ENCODE peak calls at places on chromosomes 16 and 17, in five cellular contexts. O is WTC11, V is GM12878, M is K562, I is HepG2. F is an unnamed sample.

GRCh38 chr16:22296225-22297113 is 740 bp upstream of the POLR3E start:
- DNase-seq in O (no peak), V (peak), M (peak), I (peak), F (no peak)

GRCh38 chr16:87836844-87837581 is 32.3 kb downstream of the SLC7A5 start:
- DNase-seq in O (no peak), V (no peak), M (no peak), I (no peak), F (no peak)

GRCh38 chr17:38685485-38685884 is 10.7 kb upstream of the EPOP start:
- DNase-seq in O (no peak), V (no peak), M (no peak), I (no peak), F (no peak)

GRCh38 chr17:50196036-50196435 is 5.4 kb downstream of the COL1A1 start:
- DNase-seq in O (no peak), V (no peak), M (no peak), I (no peak), F (no peak)

GRCh38 chr17:63996430-63997182 is 1.5 kb upstream of the PRR29 start:
- DNase-seq in O (no peak), V (no peak), M (no peak), I (no peak), F (no peak)

GRCh38 chr17:63943745-63944144 is 11.6 kb upstream of the CD79B start:
- DNase-seq in O (no peak), V (no peak), M (no peak), I (no peak), F (no peak)

GRCh38 chr17:12070561-12070960 is 49.9 kb downstream of the MAP2K4 start:
- DNase-seq in O (no peak), V (no peak), M (no peak), I (no peak), F (no peak)

GRCh38 chr16:10754941-10755340 is 11.3 kb downstream of the NUBP1 start:
- DNase-seq in O (no peak), V (no peak), M (no peak), I (no peak), F (no peak)

GRCh38 chr16:67260426-67261063 is 11.8 kb downstream of the SLC9A5 start:
- DNase-seq in O (no peak), V (no peak), M (peak), I (peak), F (peak)

DNA sequence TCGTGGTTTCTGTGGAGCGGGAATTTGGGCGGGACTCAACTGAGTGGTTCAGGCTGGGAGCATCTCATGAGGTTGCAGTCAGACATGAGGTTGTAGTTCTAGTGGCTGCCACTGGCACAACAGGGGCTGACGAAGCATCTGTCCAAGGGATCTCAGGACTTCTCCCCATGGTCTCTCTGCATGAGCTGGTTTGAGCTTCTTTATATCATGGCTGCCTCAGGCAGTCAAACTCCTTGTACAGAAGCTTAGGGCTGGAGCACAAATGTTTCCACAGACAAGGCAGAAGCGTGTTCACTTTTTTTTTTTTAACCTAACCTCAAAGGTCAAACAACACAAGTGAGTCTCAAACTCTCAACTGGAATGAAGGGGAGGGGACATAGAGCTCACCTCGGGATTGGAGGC is 243.3 kb downstream of the MSI2 start:
- DNase-seq in O (no peak), V (no peak), M (peak), I (peak), F (peak)
- TF ChIP-seq CTCF in O (no peak), V (no peak), M (no peak), I (no peak), F (no peak)

GRCh38 chr16:69276143-69277115 is 34.7 kb upstream of the VPS4A start:
- DNase-seq in O (no peak), V (no peak), M (no peak), I (no peak), F (no peak)
- TF ChIP-seq ESRRA in O (no peak), V (no peak), M (no peak), I (no peak), F (no peak)

DNA sequence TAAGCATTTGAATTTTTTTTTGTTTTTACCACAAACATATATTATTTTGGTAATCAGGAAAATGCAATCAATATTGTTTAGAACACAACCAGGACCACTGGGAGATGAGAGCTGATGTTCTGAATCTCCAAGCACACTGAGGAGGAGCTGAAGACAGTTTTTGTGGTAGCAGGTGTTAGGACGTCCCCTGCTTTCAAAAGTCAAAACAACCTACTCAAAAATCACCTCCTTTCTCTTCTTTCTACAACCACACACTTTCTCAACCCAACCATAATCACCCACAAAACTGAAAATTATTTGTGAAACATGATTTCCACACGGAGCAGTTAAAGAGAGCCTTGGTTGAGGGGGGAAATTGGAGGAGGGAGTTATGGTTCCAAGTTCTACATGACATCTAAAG is 26.7 kb upstream of the CFAP20 start:
- DNase-seq in O (no peak), V (no peak), M (no peak), I (no peak), F (no peak)
- TF ChIP-seq CTCF in O (no peak), V (no peak), M (no peak), I (no peak), F (no peak)

DNA sequence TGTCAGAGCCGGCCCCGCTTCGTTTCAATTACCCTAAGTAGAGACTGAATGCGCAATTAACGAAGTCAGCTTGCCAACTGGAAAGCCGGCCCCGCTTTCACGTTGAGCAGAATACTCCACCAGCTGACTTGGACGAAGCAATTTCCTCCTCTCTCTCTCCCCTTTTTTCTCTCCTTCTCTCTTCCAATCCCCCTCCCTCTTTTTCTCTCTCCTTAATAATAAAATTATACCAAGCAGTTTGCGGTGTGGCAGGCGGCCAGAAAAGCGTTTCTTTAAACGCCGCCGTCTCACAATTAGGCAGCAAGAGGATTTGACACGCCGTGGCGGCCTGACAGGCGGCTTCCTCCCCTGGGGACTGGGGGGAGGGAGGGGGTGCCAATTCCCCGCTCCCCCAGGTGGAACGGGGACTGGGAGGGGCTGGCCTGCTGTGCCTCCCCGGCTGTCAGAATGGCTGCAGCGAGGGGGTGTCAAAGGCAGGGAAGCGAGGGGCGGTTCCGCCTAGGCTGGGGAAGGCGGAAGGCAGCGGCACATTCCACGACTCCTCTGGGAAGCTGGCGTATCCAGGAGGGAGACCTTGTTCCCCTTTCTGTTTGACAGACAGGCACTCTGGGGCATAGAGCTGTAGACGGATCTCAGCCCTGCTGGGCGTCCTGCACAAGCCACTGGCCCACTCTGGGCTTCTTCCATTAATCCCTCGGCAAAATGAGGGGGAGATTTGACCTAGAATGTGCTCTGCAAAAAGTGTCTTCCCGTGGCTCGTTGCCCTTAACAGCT is 52.8 kb downstream of the SREBF1 start:
- DNase-seq in O (peak), V (peak), M (no peak), I (no peak), F (no peak)
- TF ChIP-seq ESRRA in O (no peak), V (no peak), M (no peak), I (no peak), F (no peak)

DNA sequence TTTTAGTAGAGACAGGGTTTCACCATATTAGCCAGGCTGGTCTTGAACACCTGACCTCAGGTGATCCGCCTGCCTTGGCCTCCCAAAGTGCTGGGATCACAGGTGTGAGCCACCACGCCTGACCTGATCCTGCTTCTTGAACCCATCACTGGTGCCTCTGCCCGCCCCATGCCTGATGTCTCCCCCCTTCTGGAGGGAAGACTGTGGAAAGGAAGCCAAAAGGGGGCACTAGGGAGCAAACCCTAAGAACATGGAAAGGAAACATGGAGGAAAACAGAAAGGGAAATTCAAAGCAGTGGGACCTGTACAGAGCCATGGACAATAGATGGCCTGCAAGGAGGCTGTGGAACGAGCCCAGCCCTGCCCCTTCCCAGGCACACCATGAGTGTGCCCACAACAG is 31.1 kb upstream of the FASN start:
- DNase-seq in O (no peak), V (no peak), M (peak), I (no peak), F (no peak)
- TF ChIP-seq CTCF in O (peak), V (peak), M (peak), I (peak), F (no peak)

DNA sequence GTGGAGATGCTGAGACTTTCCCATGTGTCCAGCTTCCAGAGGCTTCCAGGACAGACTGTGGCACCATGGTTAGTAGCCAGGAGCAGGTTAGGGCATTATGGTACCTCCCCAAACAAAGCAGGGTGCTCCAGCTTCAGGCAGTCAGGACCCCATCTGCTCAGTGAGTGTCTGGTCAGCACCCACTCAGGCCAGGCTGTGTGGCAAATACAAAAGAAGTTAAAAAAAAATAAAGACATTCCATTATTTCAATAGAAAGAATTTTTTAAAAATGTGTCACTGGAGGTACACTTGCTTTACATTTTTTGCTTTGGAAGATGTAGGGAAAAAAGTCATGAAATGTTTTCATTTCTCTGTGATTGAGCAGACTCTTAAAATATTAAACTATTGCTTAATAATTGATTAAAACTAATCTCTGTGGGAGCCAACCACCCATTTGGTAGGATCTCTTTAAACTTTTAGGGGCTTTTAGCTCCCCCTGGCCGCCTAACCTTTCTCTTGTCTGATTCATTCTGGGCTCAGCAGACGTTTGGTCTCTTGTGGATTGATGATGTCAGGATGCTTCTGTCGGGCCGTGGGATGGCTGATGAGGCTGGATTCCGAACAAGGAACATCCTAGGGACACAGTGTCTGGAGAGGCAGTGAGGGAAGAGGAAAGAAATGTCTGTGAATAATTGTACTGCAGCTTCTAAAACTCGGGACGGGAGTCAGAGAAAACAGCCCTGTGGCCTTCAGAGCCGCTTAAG is 28.4 kb upstream of the NPTX1 start:
- DNase-seq in O (no peak), V (no peak), M (no peak), I (no peak), F (peak)
- TF ChIP-seq ESRRA in O (no peak), V (no peak), M (no peak), I (no peak), F (no peak)

GRCh38 chr17:3692346-3692745 is 3.6 kb downstream of the P2RX5 start:
- DNase-seq in O (peak), V (no peak), M (peak), I (no peak), F (no peak)
- TF ChIP-seq CTCF in O (no peak), V (peak), M (peak), I (peak), F (no peak)

F was measured in A549.